ENCODE peak calls at places on chromosome 1, in eight cellular contexts. D is lung microvascular endothelial cell; N is Right ventricle myocardium superior; M is KG1; I is stimulated activated CD4-positive, alpha-beta T cell treated with anti-CD3 and anti-CD28 coated beads, Interleukin-4, amount 100 ng/mL, for 1 hour; J is Calu3; G is activated CD4-positive, alpha-beta T cell treated with anti-CD3 and anti-CD28 coated beads, Interleukin-2, amount 50 U/mL, for 48 hours; T is HT-29. E is an unnamed sample.
A peak's percentile ranks its signal among the peaks of the same experiment; 100 is the strongest.

GRCh38 chr1:160702100-160702499 is 9.5 kb downstream of the CD48 start:
- DNase-seq in D (no peak), N (no peak), M (no peak), I (no peak), J (no peak), G (no peak), T (no peak), E (no peak)

GRCh38 chr1:22331618-22332017 is 120.0 kb upstream of the ZBTB40 start:
- DNase-seq in D (no peak), N (no peak), M (no peak), I (no peak), J (no peak), G (no peak), T (no peak), E (no peak)

GRCh38 chr1:150971583-150972416 is 2.8 kb downstream of the CERS2 start:
- DNase-seq in D (no peak), N (no peak), M (no peak), I (no peak), J (no peak), G (no peak), T (peak; percentile 43), E (no peak)

GRCh38 chr1:78227705-78228260 is 182.0 kb downstream of the GIPC2 start:
- DNase-seq in D (no peak), N (no peak), M (no peak), I (no peak), J (no peak), G (no peak), T (no peak), E (no peak)

GRCh38 chr1:234722904-234723588 is 113.1 kb upstream of the IRF2BP2 start:
- DNase-seq in D (peak; percentile 90), N (peak; percentile 74), M (no peak), I (peak; percentile 71), J (peak; percentile 72), G (peak; percentile 79), T (peak; percentile 92), E (peak; percentile 93)

GRCh38 chr1:64046871-64047270 is 156.6 kb upstream of the UBE2U start:
- DNase-seq in D (peak; percentile 31), N (no peak), M (no peak), I (no peak), J (no peak), G (no peak), T (no peak), E (no peak)

GRCh38 chr1:66271904-66272254 is 262.1 kb upstream of the SGIP1 start:
- DNase-seq in D (peak; percentile 57), N (peak; percentile 83), M (no peak), I (no peak), J (peak; percentile 17), G (no peak), T (no peak), E (no peak)

GRCh38 chr1:109773203-109773899 is 9.6 kb upstream of the EPS8L3 start:
- DNase-seq in D (peak; percentile 88), N (peak; percentile 88), M (peak; percentile 49), I (peak; percentile 63), J (peak; percentile 72), G (peak; percentile 78), T (peak; percentile 89), E (peak; percentile 91)

GRCh38 chr1:201219481-201220387 is 29.1 kb downstream of the IGFN1 start:
- DNase-seq in D (no peak), N (no peak), M (no peak), I (no peak), J (no peak), G (no peak), T (no peak), E (no peak)

GRCh38 chr1:59332983-59333382 is 36.1 kb downstream of the FGGY start:
- DNase-seq in D (peak; percentile 75), N (no peak), M (no peak), I (no peak), J (no peak), G (peak; percentile 10), T (no peak), E (no peak)

GRCh38 chr1:174222166-174222949 is 63.0 kb downstream of the RABGAP1L start:
- DNase-seq in D (no peak), N (no peak), M (no peak), I (no peak), J (no peak), G (no peak), T (no peak), E (no peak)

GRCh38 chr1:233025156-233025555 is 74.7 kb downstream of the NTPCR start:
- DNase-seq in D (peak; percentile 71), N (peak; percentile 55), M (no peak), I (peak; percentile 4), J (peak; percentile 28), G (peak; percentile 11), T (peak; percentile 75), E (no peak)

GRCh38 chr1:58932820-58933598 is 149.2 kb upstream of the JUN start:
- DNase-seq in D (peak; percentile 52), N (no peak), M (no peak), I (no peak), J (peak; percentile 96), G (no peak), T (peak; percentile 97), E (no peak)

GRCh38 chr1:44423706-44424546 is 18.9 kb downstream of the RNF220 start:
- DNase-seq in D (peak; percentile 48), N (peak; percentile 66), M (peak; percentile 79), I (no peak), J (peak; percentile 28), G (no peak), T (peak; percentile 38), E (peak; percentile 90)

GRCh38 chr1:204190212-204191211 is 5.8 kb downstream of the KISS1 start:
- DNase-seq in D (peak; percentile 67), N (peak; percentile 44), M (peak; percentile 28), I (peak; percentile 19), J (peak; percentile 24), G (no peak), T (no peak), E (no peak)

GRCh38 chr1:17609529-17609928 is 70.0 kb downstream of the ARHGEF10L start:
- DNase-seq in D (no peak), N (no peak), M (no peak), I (no peak), J (no peak), G (no peak), T (no peak), E (no peak)

GRCh38 chr1:207404849-207405525 is 49.1 kb upstream of the CR2 start:
- DNase-seq in D (peak; percentile 84), N (no peak), M (peak; percentile 43), I (no peak), J (peak; percentile 32), G (no peak), T (peak; percentile 75), E (no peak)

GRCh38 chr1:247538561-247538960 is 2.3 kb upstream of the OR2C3 start:
- DNase-seq in D (no peak), N (no peak), M (no peak), I (no peak), J (no peak), G (no peak), T (no peak), E (no peak)

GRCh38 chr1:63643926-63644325 is 50.7 kb downstream of the PGM1 start:
- DNase-seq in D (no peak), N (no peak), M (no peak), I (no peak), J (peak; percentile 59), G (no peak), T (no peak), E (no peak)

GRCh38 chr1:201999625-202000238 is 10.7 kb upstream of the ELF3 start:
- DNase-seq in D (peak; percentile 57), N (no peak), M (no peak), I (peak; percentile 6), J (peak; percentile 65), G (peak; percentile 24), T (peak; percentile 72), E (no peak)

GRCh38 chr1:166379447-166379846 is 212.6 kb upstream of the FAM78B start:
- DNase-seq in D (no peak), N (peak; percentile 39), M (no peak), I (no peak), J (no peak), G (no peak), T (no peak), E (no peak)

GRCh38 chr1:159581422-159581821 is 6.2 kb upstream of the APCS start:
- DNase-seq in D (no peak), N (no peak), M (no peak), I (no peak), J (no peak), G (no peak), T (no peak), E (no peak)

GRCh38 chr1:234218078-234218477 is 155.2 kb upstream of the COA6 start:
- DNase-seq in D (no peak), N (no peak), M (no peak), I (no peak), J (no peak), G (no peak), T (no peak), E (no peak)

GRCh38 chr1:12316331-12316730 is 86.5 kb downstream of the VPS13D start:
- DNase-seq in D (no peak), N (no peak), M (no peak), I (no peak), J (no peak), G (no peak), T (no peak), E (no peak)

GRCh38 chr1:184513966-184514365 is 127.1 kb downstream of the C1orf21 start:
- DNase-seq in D (peak; percentile 39), N (peak; percentile 47), M (no peak), I (no peak), J (peak; percentile 37), G (no peak), T (no peak), E (no peak)

GRCh38 chr1:5990913-5991783 is 1.1 kb downstream of the NPHP4 start:
- DNase-seq in D (peak; percentile 40), N (peak; percentile 60), M (no peak), I (peak; percentile 48), J (no peak), G (peak; percentile 37), T (no peak), E (no peak)

GRCh38 chr1:224623310-224623714 is 7.2 kb downstream of the CNIH3 start:
- DNase-seq in D (peak; percentile 77), N (no peak), M (no peak), I (no peak), J (no peak), G (peak; percentile 14), T (no peak), E (no peak)

GRCh38 chr1:239999170-239999569 is 92.5 kb upstream of the FMN2 start:
- DNase-seq in D (no peak), N (no peak), M (no peak), I (no peak), J (no peak), G (no peak), T (no peak), E (no peak)

GRCh38 chr1:157775101-157775870 is 1.6 kb downstream of the FCRL2 start:
- DNase-seq in D (no peak), N (no peak), M (no peak), I (no peak), J (no peak), G (no peak), T (no peak), E (no peak)

GRCh38 chr1:94092210-94092613 is 28.7 kb downstream of the ABCA4 start:
- DNase-seq in D (peak; percentile 100), N (no peak), M (peak; percentile 91), I (no peak), J (no peak), G (no peak), T (no peak), E (no peak)

GRCh38 chr1:84972377-84972987 is 24.4 kb downstream of the MCOLN2 start:
- DNase-seq in D (peak; percentile 33), N (no peak), M (no peak), I (no peak), J (no peak), G (no peak), T (no peak), E (no peak)

GRCh38 chr1:109025691-109026090 is 16.2 kb downstream of the WDR47 start:
- DNase-seq in D (peak; percentile 1), N (no peak), M (no peak), I (no peak), J (no peak), G (no peak), T (no peak), E (no peak)

GRCh38 chr1:31572323-31573104 is 3.8 kb upstream of the TINAGL1 start:
- DNase-seq in D (no peak), N (no peak), M (no peak), I (no peak), J (no peak), G (no peak), T (no peak), E (peak; percentile 55)

GRCh38 chr1:24294757-24295371 is 24.3 kb upstream of the GRHL3 start:
- DNase-seq in D (peak; percentile 85), N (no peak), M (no peak), I (no peak), J (no peak), G (no peak), T (peak; percentile 93), E (peak; percentile 81)